ENCODE peak calls at places on chromosomes 4 and X, in seven cellular contexts. A, V, J, X, E, F and S are unnamed samples.

GRCh38 chr4:26871611-26872010 is 11.0 kb downstream of the STIM2 start:
- DNase-seq in A (no peak), V (no peak), J (no peak), X (no peak), E (peak), F (no peak), S (peak)

GRCh38 chrX:43065978-43066377 is 288.0 kb upstream of the PPP1R2C start:
- DNase-seq in A (no peak), V (no peak), J (no peak), X (no peak), E (no peak), F (no peak), S (no peak)

GRCh38 chr4:94357624-94358023 is 15.0 kb upstream of the HPGDS start:
- DNase-seq in A (no peak), V (no peak), J (no peak), X (no peak), E (no peak), F (no peak), S (peak)

GRCh38 chr4:126839066-126839465 is 793.7 kb upstream of the INTU start:
- DNase-seq in A (no peak), V (no peak), J (no peak), X (no peak), E (peak), F (no peak), S (peak)

GRCh38 chrX:108022491-108023089 is 22.3 kb upstream of the VSIG1 start:
- DNase-seq in A (no peak), V (no peak), J (no peak), X (no peak), E (no peak), F (no peak), S (no peak)

GRCh38 chr4:112817933-112818921 is 181.3 kb downstream of the LARP7 start:
- DNase-seq in A (peak), V (peak), J (peak), X (peak), E (peak), F (peak), S (peak)

GRCh38 chr4:164819366-164819765 is 57.6 kb upstream of the APELA start:
- DNase-seq in A (no peak), V (no peak), J (no peak), X (no peak), E (no peak), F (no peak), S (no peak)

GRCh38 chr4:142092941-142093340 is 456.6 kb downstream of the IL15 start:
- DNase-seq in A (no peak), V (no peak), J (no peak), X (no peak), E (no peak), F (no peak), S (no peak)

GRCh38 chr4:13544556-13545393 is 467 bp upstream of the NKX3-2 start:
- DNase-seq in A (no peak), V (no peak), J (peak), X (no peak), E (peak), F (peak), S (peak)

GRCh38 chrX:50643525-50644137 is 170.4 kb downstream of the SHROOM4 start:
- DNase-seq in A (no peak), V (no peak), J (no peak), X (no peak), E (no peak), F (no peak), S (no peak)

GRCh38 chrX:15515931-15516330 is 15.3 kb downstream of the BMX start:
- DNase-seq in A (no peak), V (no peak), J (no peak), X (no peak), E (no peak), F (peak), S (no peak)

GRCh38 chr4:10960386-10960785 is 275.8 kb upstream of the CLNK start:
- DNase-seq in A (no peak), V (peak), J (no peak), X (no peak), E (no peak), F (no peak), S (no peak)

GRCh38 chr4:8540586-8540985 is 39.6 kb upstream of the GPR78 start:
- DNase-seq in A (no peak), V (no peak), J (peak), X (no peak), E (no peak), F (no peak), S (no peak)

GRCh38 chr4:125388653-125389052 is 73.9 kb downstream of the FAT4 start:
- DNase-seq in A (no peak), V (no peak), J (no peak), X (no peak), E (peak), F (no peak), S (peak)

GRCh38 chr4:72302981-72303704 is 265.9 kb downstream of the ADAMTS3 start:
- DNase-seq in A (no peak), V (no peak), J (no peak), X (no peak), E (peak), F (peak), S (peak)

GRCh38 chr4:124726269-124726668 is 13.7 kb upstream of the ANKRD50 start:
- DNase-seq in A (no peak), V (no peak), J (no peak), X (no peak), E (no peak), F (no peak), S (no peak)

GRCh38 chr4:7771541-7772507 is 167.8 kb downstream of the AFAP1 start:
- DNase-seq in A (no peak), V (no peak), J (no peak), X (no peak), E (no peak), F (no peak), S (no peak)

GRCh38 chrX:140723251-140723650 is 13.7 kb downstream of the LINC00632 start:
- DNase-seq in A (no peak), V (no peak), J (no peak), X (no peak), E (peak), F (no peak), S (peak)

GRCh38 chr4:141636771-141637460 is 533 bp downstream of the IL15 start:
- DNase-seq in A (peak), V (no peak), J (peak), X (no peak), E (peak), F (peak), S (peak)

GRCh38 chrX:154033848-154034247 is 14.1 kb upstream of the IRAK1 start:
- DNase-seq in A (no peak), V (no peak), J (no peak), X (no peak), E (no peak), F (no peak), S (no peak)

GRCh38 chr4:134117785-134118184 is 83.8 kb downstream of the PABPC4L start:
- DNase-seq in A (no peak), V (no peak), J (no peak), X (no peak), E (no peak), F (no peak), S (no peak)

GRCh38 chr4:118765399-118765798 is 70.5 kb downstream of the SEC24D start:
- DNase-seq in A (no peak), V (no peak), J (no peak), X (peak), E (peak), F (no peak), S (peak)

GRCh38 chrX:54560411-54560810 is 30.4 kb downstream of the GNL3L start:
- DNase-seq in A (no peak), V (no peak), J (no peak), X (no peak), E (no peak), F (no peak), S (no peak)

GRCh38 chr4:24794111-24794860 is 1.1 kb upstream of the SOD3 start:
- DNase-seq in A (no peak), V (no peak), J (peak), X (no peak), E (peak), F (peak), S (peak)

GRCh38 chr4:128653514-128654420 is 155.7 kb upstream of the JADE1 start:
- DNase-seq in A (no peak), V (peak), J (peak), X (no peak), E (peak), F (no peak), S (peak)

GRCh38 chrX:111447298-111447697 is 35.3 kb upstream of the DCX start:
- DNase-seq in A (no peak), V (peak), J (no peak), X (no peak), E (no peak), F (peak), S (no peak)

GRCh38 chr4:141605425-141605856 is 30.9 kb upstream of the IL15 start:
- DNase-seq in A (no peak), V (no peak), J (peak), X (no peak), E (no peak), F (no peak), S (no peak)

DNA sequence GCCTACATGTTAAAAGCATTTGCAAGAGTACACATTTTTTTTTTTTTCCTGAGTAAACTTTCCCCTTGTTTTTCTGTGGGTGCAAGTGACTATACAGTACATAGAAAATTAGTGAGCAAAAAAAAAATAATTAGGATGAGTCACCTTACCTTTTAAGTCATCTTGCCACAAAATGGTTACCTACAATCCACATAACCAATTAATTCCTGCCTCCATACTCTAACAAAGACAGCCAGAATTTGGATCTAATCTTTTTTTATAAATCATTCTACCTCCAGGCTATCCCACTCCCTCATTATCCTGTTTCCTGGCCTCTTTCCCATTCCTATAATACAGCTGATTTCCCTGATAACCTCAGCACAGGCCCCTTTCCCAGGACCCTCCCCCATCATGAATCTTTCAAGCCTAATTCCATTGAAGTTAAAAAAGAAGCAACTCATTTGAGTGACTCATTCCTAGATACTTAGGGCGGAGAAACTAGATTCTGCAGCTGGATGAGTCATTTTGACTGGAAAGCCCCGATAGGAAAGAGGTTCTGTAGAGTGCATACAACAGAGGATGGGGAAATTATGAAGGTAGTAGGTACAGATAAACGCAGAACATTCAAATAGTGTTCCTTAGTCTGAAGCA is 128.2 kb downstream of the C4orf51 start:
- DNase-seq in A (no peak), V (no peak), J (no peak), X (peak), E (peak), F (peak), S (peak)
- H3K4me3 ChIP-seq in A (no peak), V (no peak), J (no peak), X (no peak), E (no peak), F (no peak), S (no peak)

GRCh38 chr4:81040175-81040659 is 9.7 kb downstream of the BMP3 start:
- DNase-seq in A (no peak), V (no peak), J (no peak), X (no peak), E (peak), F (no peak), S (peak)
- TF ChIP-seq CTCF in A (peak), V (peak), J (peak), X (peak), E (peak), F (peak), S (peak)

GRCh38 chr4:153151535-153152452 is 52.4 kb upstream of the TRIM2 start:
- DNase-seq in A (no peak), V (peak), J (peak), X (peak), E (peak), F (peak), S (peak)
- H3K4me3 ChIP-seq in A (peak), V (peak), J (no peak), X (peak), E (no peak), F (peak), S (no peak)

GRCh38 chr4:163665521-163666334 is 171.2 kb downstream of the TMA16 start:
- DNase-seq in A (no peak), V (no peak), J (no peak), X (no peak), E (no peak), F (no peak), S (no peak)
- TF ChIP-seq CTCF in A (peak), V (peak), J (no peak), X (no peak), E (no peak), F (no peak), S (no peak)